ENCODE peak calls at places on chromosomes 11 and 22, in seven cellular contexts. E is transverse colon, P is GM10248, U is endothelial cell, K is fibroblast of mammary gland, Y is AG09309, G is choroid plexus epithelial cell. O is an unnamed sample.
A peak's percentile ranks its signal among the peaks of the same experiment; 100 is the strongest.

GRCh38 chr22:20402960-20403778 is 9.2 kb downstream of the ZNF74 start:
- DNase-seq in G (no peak), E (no peak), P (no peak), U (no peak), Y (no peak), K (no peak), O (no peak)

GRCh38 chr11:83865636-83866461 is 579.7 kb upstream of the CCDC90B start:
- DNase-seq in Y (no peak), P (no peak), U (no peak), G (peak; percentile 59), K (peak; percentile 72), E (no peak), O (peak; percentile 24)

GRCh38 chr22:49554741-49555140 is 272.9 kb downstream of the BRD1 start:
- DNase-seq in U (no peak), G (no peak), P (no peak), K (no peak), Y (no peak), E (peak; percentile 1), O (no peak)

GRCh38 chr22:40588726-40589125 is 47.8 kb downstream of the MRTFA start:
- DNase-seq in K (peak; percentile 64), E (no peak), P (no peak), G (peak; percentile 90), Y (no peak), U (no peak), O (no peak)

GRCh38 chr11:11864332-11864731 is 22.6 kb downstream of the USP47 start:
- DNase-seq in K (no peak), Y (no peak), P (no peak), G (no peak), E (no peak), U (no peak), O (no peak)

GRCh38 chr11:47186076-47186936 is at the start of gene PACSIN3:
- DNase-seq in G (no peak), P (peak; percentile 75), E (peak; percentile 61), Y (no peak), K (no peak), U (peak; percentile 63), O (no peak)

GRCh38 chr11:63906585-63906984 is 10.4 kb downstream of the RCOR2 start:
- DNase-seq in U (peak; percentile 40), K (no peak), G (peak; percentile 55), E (peak; percentile 34), Y (no peak), P (no peak), O (no peak)

GRCh38 chr11:57597971-57598830 is 716 bp downstream of the SERPING1 start:
- DNase-seq in E (peak; percentile 62), U (peak; percentile 85), Y (no peak), P (no peak), K (peak; percentile 80), G (peak; percentile 69), O (no peak)

GRCh38 chr11:47466701-47467250 is 17.8 kb upstream of the RAPSN start:
- DNase-seq in E (peak; percentile 46), G (peak; percentile 73), U (peak; percentile 26), P (no peak), Y (no peak), K (peak; percentile 42), O (peak; percentile 67)

GRCh38 chr22:47153854-47154542 is 391.5 kb downstream of the TBC1D22A start:
- DNase-seq in U (no peak), Y (no peak), K (no peak), G (no peak), E (no peak), P (no peak), O (no peak)

GRCh38 chr11:122306776-122307479 is 190.9 kb upstream of the BLID start:
- DNase-seq in P (no peak), K (no peak), U (no peak), Y (no peak), E (no peak), G (no peak), O (no peak)

GRCh38 chr22:50705219-50705691 is 32.6 kb downstream of the SHANK3 start:
- DNase-seq in Y (no peak), P (no peak), G (peak; percentile 87), U (peak; percentile 42), K (peak; percentile 32), E (no peak), O (peak; percentile 65)

GRCh38 chr11:107538821-107539220 is 26.7 kb downstream of the ALKBH8 start:
- DNase-seq in E (no peak), Y (no peak), K (no peak), U (no peak), P (no peak), G (no peak), O (no peak)

GRCh38 chr11:95924414-95924760 is 480 bp upstream of the MTMR2 start:
- DNase-seq in Y (no peak), K (peak; percentile 54), E (no peak), P (no peak), U (peak; percentile 9), G (peak; percentile 55), O (peak; percentile 18)

GRCh38 chr11:2574553-2575535 is 125.0 kb downstream of the KCNQ1OT1 start:
- DNase-seq in K (no peak), G (peak; percentile 15), P (no peak), E (peak; percentile 34), Y (no peak), U (no peak), O (no peak)

GRCh38 chr22:20654343-20655208 is 119.3 kb upstream of the SERPIND1 start:
- DNase-seq in G (no peak), K (no peak), Y (no peak), P (no peak), U (no peak), E (no peak), O (no peak)

GRCh38 chr11:43989162-43989961 is 46.9 kb downstream of the C11orf96 start:
- DNase-seq in K (no peak), Y (no peak), P (no peak), G (no peak), U (peak; percentile 63), E (no peak), O (no peak)

GRCh38 chr11:122976734-122977454 is 4.7 kb downstream of the BSX start:
- DNase-seq in E (no peak), Y (no peak), K (no peak), U (no peak), P (no peak), G (no peak), O (no peak)

GRCh38 chr11:1557168-1557884 is 14.7 kb downstream of the DUSP8 start:
- DNase-seq in U (no peak), P (no peak), K (no peak), G (no peak), E (no peak), Y (no peak), O (no peak)

GRCh38 chr11:1560011-1560579 is 12.0 kb downstream of the DUSP8 start:
- DNase-seq in Y (no peak), G (no peak), U (no peak), E (no peak), K (no peak), P (no peak), O (no peak)

GRCh38 chr11:1556278-1557167 is 15.5 kb downstream of the DUSP8 start:
- DNase-seq in Y (no peak), E (no peak), K (no peak), P (no peak), U (no peak), G (no peak), O (no peak)

GRCh38 chr11:1559103-1559951 is 12.7 kb downstream of the DUSP8 start:
- DNase-seq in K (no peak), P (no peak), U (no peak), Y (peak; percentile 46), E (peak; percentile 91), G (no peak), O (no peak)

DNA sequence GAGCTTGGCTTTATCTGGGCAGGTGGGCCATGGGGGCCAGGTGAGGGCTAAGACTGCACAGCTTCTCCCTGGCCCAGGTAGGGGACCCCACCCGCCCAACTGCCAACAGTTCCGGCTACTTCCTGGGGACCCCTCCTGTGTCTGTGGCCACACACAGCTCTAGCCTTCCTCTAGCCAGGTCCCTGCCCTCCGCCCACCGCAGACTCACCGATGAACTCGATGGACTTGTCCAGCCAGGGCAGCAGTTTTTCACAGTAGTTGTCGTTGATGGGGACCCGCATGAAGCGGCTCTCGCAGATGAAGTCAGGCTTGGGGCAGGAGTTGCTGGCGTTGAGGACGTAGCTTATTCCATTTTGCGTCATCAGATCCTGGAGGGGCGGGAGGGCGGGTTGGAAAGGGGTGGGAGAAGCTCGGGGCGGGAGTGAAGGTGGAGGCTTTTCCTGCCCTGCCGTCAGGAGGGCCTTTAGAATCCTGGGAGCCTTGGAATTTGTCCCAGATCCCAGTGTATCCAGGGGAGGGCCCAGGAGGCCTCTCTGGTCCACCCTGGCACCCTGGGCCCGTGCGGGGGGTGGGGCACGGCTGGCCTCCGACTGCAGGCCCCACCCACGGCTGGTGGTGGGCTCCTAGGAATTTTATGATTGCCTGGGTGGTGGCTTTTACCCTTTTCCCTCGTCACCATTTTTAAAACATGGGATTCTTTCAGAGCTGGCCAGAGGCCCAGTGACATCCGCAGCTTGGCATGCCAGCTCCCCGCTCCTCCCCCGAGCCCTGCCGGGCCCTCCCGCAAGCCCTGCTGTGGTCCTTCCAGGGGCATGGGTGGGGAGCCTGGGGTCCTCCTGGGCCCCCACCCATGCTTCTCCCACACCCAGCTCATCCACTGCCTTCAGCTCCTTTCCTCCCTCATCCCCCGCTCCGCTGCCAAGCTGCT is 13.9 kb downstream of the DUSP8 start:
- DNase-seq in U (no peak), Y (peak; percentile 25), K (peak; percentile 50), E (peak; percentile 66), P (no peak), G (peak; percentile 50), O (peak; percentile 35)
- TF ChIP-seq CTCF in U (no peak), Y (no peak), K (no peak), E (no peak), P (no peak), G (no peak), O (no peak)

GRCh38 chr11:66076561-66076960 is 6.5 kb downstream of the PACS1 start:
- DNase-seq in G (no peak), E (no peak), U (no peak), K (no peak), P (no peak), Y (no peak), O (no peak)

GRCh38 chr11:66085071-66085470 is 15.0 kb downstream of the PACS1 start:
- DNase-seq in Y (no peak), K (no peak), P (no peak), U (no peak), E (no peak), G (peak; percentile 61), O (no peak)

GRCh38 chr11:66082936-66083698 is 13.0 kb downstream of the PACS1 start:
- DNase-seq in U (no peak), G (peak; percentile 32), P (no peak), Y (no peak), K (peak; percentile 27), E (no peak), O (no peak)

GRCh38 chr11:66081505-66081904 is 11.4 kb downstream of the PACS1 start:
- DNase-seq in K (no peak), G (peak; percentile 50), Y (no peak), P (peak; percentile 63), U (peak; percentile 36), E (peak; percentile 74), O (no peak)

GRCh38 chr11:66080055-66080817 is 10.2 kb downstream of the PACS1 start:
- DNase-seq in P (no peak), K (peak; percentile 90), G (peak; percentile 76), E (peak; percentile 54), U (no peak), Y (peak; percentile 67), O (no peak)
- TF ChIP-seq CTCF in P (no peak), K (no peak), G (no peak), E (no peak), U (no peak), Y (no peak), O (no peak)

GRCh38 chr11:3942160-3942955 is 86.9 kb downstream of the STIM1 start:
- DNase-seq in K (no peak), P (no peak), G (peak; percentile 30), Y (no peak), E (no peak), U (no peak), O (no peak)
- TF ChIP-seq CTCF in K (no peak), P (no peak), G (no peak), Y (no peak), E (no peak), U (no peak), O (no peak)

GRCh38 chr22:22977479-22978200 is 90.0 kb downstream of the IGLL5 start:
- DNase-seq in P (no peak), U (no peak), K (no peak), E (no peak), G (no peak), Y (no peak), O (no peak)
- TF ChIP-seq CTCF in P (no peak), U (no peak), K (no peak), E (no peak), G (no peak), Y (no peak), O (no peak)

O was measured in astrocyte of the cerebellum.